ENCODE peak calls at places on chromosomes 3 and 15, in four cellular contexts. Q, O, C and L are unnamed samples.

GRCh38 chr15:83108266-83109219 is 1.1 kb downstream of the TM6SF1 start:
- DNase-seq in Q (peak), O (no peak), C (no peak), L (peak)

GRCh38 chr3:16884748-16885587 is at the start of gene PLCL2:
- DNase-seq in Q (peak), O (no peak), C (peak), L (no peak)

GRCh38 chr3:126127904-126128303 is 44.0 kb upstream of the SLC41A3 start:
- DNase-seq in Q (no peak), O (no peak), C (no peak), L (no peak)

GRCh38 chr3:45545476-45545875 is 49.1 kb upstream of the LIMD1 start:
- DNase-seq in Q (no peak), O (no peak), C (no peak), L (no peak)

GRCh38 chr15:35047528-35047927 is 37.6 kb downstream of the NANOGP8 start:
- DNase-seq in Q (no peak), O (no peak), C (no peak), L (no peak)

GRCh38 chr15:47326934-47327333 is 390.4 kb upstream of the SEMA6D start:
- DNase-seq in Q (no peak), O (no peak), C (no peak), L (no peak)

GRCh38 chr3:133943639-133944131 is 48.0 kb upstream of the RAB6B start:
- DNase-seq in Q (no peak), O (no peak), C (no peak), L (no peak)

GRCh38 chr15:100345438-100345837 is 3.7 kb upstream of the ADAMTS17 start:
- DNase-seq in Q (peak), O (no peak), C (no peak), L (no peak)

GRCh38 chr15:38545179-38545578 is 19.4 kb downstream of the RASGRP1 start:
- DNase-seq in Q (no peak), O (no peak), C (no peak), L (no peak)

GRCh38 chr3:175002732-175003143 is 143.6 kb downstream of the NAALADL2 start:
- DNase-seq in Q (no peak), O (no peak), C (no peak), L (no peak)